ENCODE peak calls at places on chromosomes 13 and 19, in four cellular contexts. Z, X, E and A are unnamed samples.

GRCh38 chr19:45641274-45642105 is 2.3 kb upstream of the EML2 start:
- DNase-seq in E (peak; percentile 95), Z (peak; percentile 74), X (peak; percentile 91), A (peak; percentile 96)

GRCh38 chr13:30049692-30050091 is 199.3 kb upstream of the UBL3 start:
- DNase-seq in E (peak; percentile 2), X (no peak), Z (no peak), A (no peak)

GRCh38 chr13:110628477-110628793 is 13.1 kb downstream of the NAXD start:
- DNase-seq in E (no peak), Z (no peak), X (peak; percentile 72), A (peak; percentile 72)

GRCh38 chr19:29696045-29696682 is 18.9 kb downstream of the C19orf12 start:
- DNase-seq in X (no peak), E (no peak), Z (no peak), A (no peak)

GRCh38 chr19:29535432-29535831 is 9.6 kb downstream of the VSTM2B start:
- DNase-seq in Z (peak; percentile 13), X (no peak), E (no peak), A (no peak)

GRCh38 chr13:91058066-91058465 is 289.4 kb upstream of the MIR17HG start:
- DNase-seq in X (peak; percentile 37), Z (no peak), E (no peak), A (no peak)

GRCh38 chr19:33263325-33264023 is 37.8 kb upstream of the SLC7A10 start:
- DNase-seq in E (no peak), Z (no peak), X (no peak), A (no peak)

GRCh38 chr19:27773318-27774094 is 1439.4 kb downstream of the UQCRFS1 start:
- DNase-seq in X (no peak), Z (no peak), E (no peak), A (no peak)

GRCh38 chr13:31038834-31039552 is 106.5 kb downstream of the TEX26 start:
- DNase-seq in E (peak; percentile 48), X (no peak), Z (no peak), A (no peak)

GRCh38 chr13:53015044-53015443 is 13.6 kb upstream of the OLFM4 start:
- DNase-seq in X (no peak), E (no peak), Z (no peak), A (no peak)

GRCh38 chr19:49333426-49334288 is 1.5 kb upstream of the CD37 start:
- DNase-seq in E (peak; percentile 76), Z (no peak), X (no peak), A (no peak)

GRCh38 chr19:13053761-13054604 is 48.7 kb downstream of the LYL1 start:
- DNase-seq in Z (peak; percentile 96), X (peak; percentile 85), E (no peak), A (peak; percentile 48)

GRCh38 chr13:79056706-79057105 is 349.3 kb downstream of the RBM26 start:
- DNase-seq in E (no peak), X (no peak), Z (no peak), A (no peak)

GRCh38 chr19:5170329-5170745 is 170.3 kb downstream of the PTPRS start:
- DNase-seq in X (no peak), E (peak; percentile 70), Z (no peak), A (no peak)

GRCh38 chr13:20721454-20722357 is 18.2 kb downstream of the IL17D start:
- DNase-seq in Z (peak; percentile 67), E (peak; percentile 40), X (peak; percentile 57), A (peak; percentile 70)

GRCh38 chr13:30466841-30467252 is 1.1 kb upstream of the HMGB1 start:
- DNase-seq in E (no peak), X (no peak), Z (no peak), A (no peak)

GRCh38 chr13:71320452-71320851 is 546.6 kb downstream of the DACH1 start:
- DNase-seq in E (peak; percentile 2), X (peak; percentile 23), Z (no peak), A (no peak)

GRCh38 chr19:10093295-10094186 is 7.4 kb downstream of the SHFL start:
- DNase-seq in Z (no peak), E (no peak), X (no peak), A (peak; percentile 58)

GRCh38 chr13:103926118-103926517 is 859.9 kb upstream of the SLC10A2 start:
- DNase-seq in X (no peak), E (no peak), Z (no peak), A (no peak)

GRCh38 chr13:66859934-66860867 is 369.9 kb downstream of the PCDH9 start:
- DNase-seq in X (peak; percentile 3), E (no peak), Z (no peak), A (no peak)

GRCh38 chr13:112657850-112658445 is 31.9 kb upstream of the ATP11A start:
- DNase-seq in X (peak; percentile 71), Z (no peak), E (no peak), A (no peak)

GRCh38 chr19:39996218-39996810 is 546 bp upstream of the ZNF546 start:
- DNase-seq in X (peak; percentile 31), E (peak; percentile 57), Z (peak; percentile 28), A (peak; percentile 66)

GRCh38 chr13:110664074-110664473 is 41.8 kb downstream of the CARS2 start:
- DNase-seq in E (no peak), X (no peak), Z (no peak), A (no peak)